ENCODE peak calls at places on chromosomes 5 and 9, in six cellular contexts. Y, B, X, M, W and I are unnamed samples.

GRCh38 chr9:81557957-81558791 is 131.2 kb downstream of the TLE1 start:
- DNase-seq in X (peak), W (no peak), B (no peak), Y (no peak), M (no peak), I (peak)

GRCh38 chr5:115262066-115262404 is 642 bp downstream of the PGGT1B start:
- DNase-seq in W (no peak), Y (no peak), M (no peak), B (no peak), X (peak), I (peak)

GRCh38 chr9:77433675-77434445 is 214.3 kb downstream of the GNA14 start:
- DNase-seq in M (no peak), W (no peak), Y (peak), B (peak), X (peak), I (peak)

GRCh38 chr5:124732349-124732875 is 14.0 kb downstream of the ZNF608 start:
- DNase-seq in M (no peak), W (no peak), B (no peak), X (no peak), Y (no peak), I (no peak)

GRCh38 chr5:57416246-57416996 is 66.2 kb downstream of the ACTBL2 start:
- DNase-seq in B (no peak), M (no peak), Y (no peak), X (peak), W (no peak), I (no peak)

GRCh38 chr5:112848116-112848811 is 12.8 kb upstream of the SRP19 start:
- DNase-seq in W (peak), Y (peak), X (peak), M (no peak), B (no peak), I (peak)

GRCh38 chr9:95008151-95008771 is 281.8 kb downstream of the AOPEP start:
- DNase-seq in M (no peak), Y (no peak), X (peak), B (no peak), W (no peak), I (peak)

GRCh38 chr5:9572246-9572645 is 26.4 kb upstream of the SEMA5A start:
- DNase-seq in W (no peak), X (no peak), Y (no peak), B (no peak), M (no peak), I (no peak)

GRCh38 chr9:99037768-99038167 is 67.1 kb upstream of the TGFBR1 start:
- DNase-seq in M (no peak), B (no peak), W (no peak), Y (no peak), X (no peak), I (no peak)

GRCh38 chr5:97094579-97095317 is 47.7 kb downstream of the LIX1 start:
- DNase-seq in X (no peak), M (no peak), B (no peak), W (no peak), Y (no peak), I (no peak)

DNA sequence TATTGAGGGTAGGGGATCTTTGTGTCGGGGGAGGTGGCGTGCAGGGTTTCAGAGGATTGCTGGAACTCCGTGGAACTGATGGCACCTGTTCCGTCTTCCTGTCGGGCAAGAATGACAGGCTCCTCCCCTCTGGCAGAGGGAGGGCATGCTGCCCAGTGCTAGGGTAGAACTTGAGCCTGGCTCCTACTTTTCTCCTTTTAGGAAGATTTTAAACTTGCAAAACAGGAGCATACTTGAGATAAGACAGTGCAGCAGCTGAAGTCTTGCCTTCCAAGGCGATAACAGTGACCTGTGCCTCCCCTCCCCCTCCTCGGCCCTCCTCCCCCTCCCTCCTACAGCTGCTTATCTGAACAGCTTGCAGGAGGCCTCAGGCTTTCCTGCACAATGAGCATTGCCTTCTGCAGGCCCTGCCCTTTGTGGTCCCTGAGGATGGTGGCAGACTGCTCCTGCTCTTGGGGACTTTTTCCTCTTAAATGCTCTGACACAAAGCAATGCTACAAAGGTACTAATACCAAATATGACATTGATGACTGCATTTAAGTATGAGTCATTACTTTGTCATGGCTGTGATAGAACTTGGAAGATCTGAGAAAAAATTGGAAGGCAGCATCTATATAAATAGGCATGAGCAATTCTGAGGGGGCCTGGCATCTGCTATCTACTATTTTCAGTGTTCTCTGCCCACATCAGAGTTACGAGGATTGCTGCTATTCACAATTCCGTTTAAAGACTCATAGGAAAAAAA is 1.9 kb downstream of the GADD45G start:
- DNase-seq in W (no peak), X (no peak), M (peak), Y (peak), B (peak), I (peak)
- H3K4me3 ChIP-seq in W (peak), X (no peak), M (peak), Y (no peak), B (peak), I (peak)

GRCh38 chr9:90259302-90260246 is 383.1 kb downstream of the DIRAS2 start:
- DNase-seq in W (no peak), M (no peak), B (no peak), Y (no peak), X (no peak), I (no peak)
- H3K4me3 ChIP-seq in W (no peak), M (no peak), B (no peak), Y (no peak), X (no peak), I (no peak)

DNA sequence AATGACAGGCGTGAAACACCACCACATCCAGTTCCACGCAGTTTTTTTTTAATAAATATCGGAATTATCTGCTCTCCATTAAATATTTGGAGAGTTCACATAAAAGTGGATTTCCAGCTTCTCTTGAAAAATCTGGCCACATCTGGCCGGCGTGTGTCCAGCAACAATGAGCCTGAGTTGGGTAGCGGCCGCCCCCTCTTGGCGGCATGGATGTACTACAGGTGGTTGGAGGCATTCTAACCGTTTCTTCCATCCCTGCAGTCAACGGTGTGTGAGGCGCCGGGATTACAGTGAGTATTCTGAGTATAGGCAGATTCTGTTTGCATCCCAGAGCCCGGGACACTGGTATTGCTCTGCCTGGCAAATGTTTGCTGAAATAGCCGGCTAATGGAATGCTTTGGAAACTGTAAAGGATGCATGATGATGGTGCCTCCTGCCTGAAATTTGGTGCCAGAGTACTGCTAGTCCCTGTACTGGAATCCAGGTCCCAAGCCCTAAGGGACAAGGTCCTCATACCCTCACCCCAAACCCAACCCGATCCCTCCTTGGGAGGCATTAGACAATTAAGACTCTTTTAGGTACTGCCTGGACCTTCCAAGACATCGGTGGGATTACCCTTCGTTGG is 13.6 kb upstream of the GM2A start:
- DNase-seq in Y (peak), M (peak), W (no peak), B (peak), X (peak), I (no peak)
- H3K4me3 ChIP-seq in Y (no peak), M (no peak), W (no peak), B (peak), X (no peak), I (no peak)

GRCh38 chr9:133459476-133460404 is at the start of gene CACFD1:
- DNase-seq in W (peak), B (peak), X (peak), Y (peak), M (peak), I (peak)

GRCh38 chr9:133457233-133457632 is 2.5 kb upstream of the CACFD1 start:
- DNase-seq in B (no peak), X (no peak), W (no peak), M (no peak), Y (no peak), I (no peak)

GRCh38 chr9:133457748-133458147 is 2.0 kb upstream of the CACFD1 start:
- DNase-seq in Y (no peak), B (no peak), M (no peak), W (no peak), X (no peak), I (no peak)

GRCh38 chr9:133460405-133461175 is 812 bp downstream of the CACFD1 start:
- DNase-seq in X (peak), M (no peak), Y (peak), B (no peak), W (no peak), I (peak)

DNA sequence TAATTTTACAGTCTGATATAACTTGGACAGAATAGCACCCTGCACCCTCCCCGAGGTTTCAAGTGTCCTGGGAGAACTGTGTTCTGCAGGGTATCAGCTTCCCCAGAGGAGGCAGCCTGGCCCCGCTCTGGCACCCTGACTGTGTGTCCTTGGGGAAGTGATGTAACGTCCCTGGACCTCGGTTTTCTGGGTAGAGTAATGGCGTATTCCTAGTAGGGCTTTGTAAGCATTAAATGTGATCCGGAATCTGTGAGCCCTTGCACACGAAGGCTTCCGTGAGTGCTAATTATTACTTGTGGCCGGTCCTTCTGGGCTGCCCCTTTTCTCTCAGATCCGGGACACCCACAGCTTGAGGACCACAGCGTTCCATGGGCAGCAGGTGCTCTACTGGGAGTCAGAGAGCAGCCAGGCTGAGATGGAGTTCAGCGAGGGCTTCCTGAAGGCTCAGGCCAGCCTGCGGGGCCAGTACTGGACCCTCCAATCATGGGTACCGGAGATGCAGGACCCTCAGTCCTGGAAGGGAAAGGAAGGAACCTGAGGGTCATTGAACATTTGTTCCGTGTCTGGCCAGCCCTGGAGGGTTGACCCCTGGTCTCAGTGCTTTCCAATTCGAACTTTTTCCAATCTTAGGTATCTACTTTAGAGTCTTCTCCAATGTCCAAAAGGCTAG is 1.0 kb upstream of the CACFD1 start:
- DNase-seq in X (no peak), B (no peak), W (no peak), M (no peak), Y (no peak), I (no peak)
- H3K4me3 ChIP-seq in X (no peak), B (peak), W (peak), M (peak), Y (peak), I (no peak)

DNA sequence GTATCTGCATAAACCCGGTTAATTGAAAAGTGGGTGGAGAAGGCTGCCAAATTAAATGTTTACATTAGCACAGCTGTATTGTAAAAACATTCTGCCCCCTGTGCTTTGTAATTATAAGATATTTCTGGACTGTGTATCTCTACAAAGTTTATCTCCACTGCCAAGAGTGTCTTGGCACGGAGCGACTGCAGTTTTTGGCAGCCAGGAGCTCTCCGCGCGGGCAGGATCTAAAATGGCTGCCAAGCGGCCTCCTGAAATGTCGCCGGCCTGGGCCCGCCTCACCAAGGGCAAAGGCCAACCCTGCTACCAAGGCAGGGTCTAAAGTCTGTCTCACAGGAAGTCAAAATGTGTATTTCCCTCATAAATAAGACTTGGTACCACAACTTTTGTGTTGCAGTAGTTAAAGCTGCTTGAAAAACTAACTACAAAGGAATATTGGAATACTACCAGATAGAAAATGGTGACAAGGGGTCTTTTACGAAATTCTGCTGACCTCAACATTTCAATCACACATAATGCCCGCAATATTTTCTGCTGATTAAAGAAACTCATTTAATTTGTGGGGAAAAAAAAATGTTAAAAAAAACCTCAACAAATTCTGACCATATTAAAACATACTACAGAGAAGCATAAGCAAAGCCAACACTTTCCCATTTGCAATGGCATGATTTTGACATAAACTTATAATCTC is 110.4 kb downstream of the NFIB start:
- DNase-seq in X (peak), M (no peak), W (no peak), Y (no peak), B (peak), I (no peak)
- H3K4me3 ChIP-seq in X (no peak), M (no peak), W (no peak), Y (no peak), B (peak), I (no peak)

GRCh38 chr5:154962494-154962893 is 21.6 kb downstream of the MRPL22 start:
- DNase-seq in X (peak), Y (no peak), B (no peak), M (no peak), W (no peak), I (peak)

GRCh38 chr5:154970759-154971158 is 29.9 kb downstream of the MRPL22 start:
- DNase-seq in W (no peak), B (no peak), X (peak), Y (no peak), M (no peak), I (peak)

GRCh38 chr5:154967419-154968024 is 26.6 kb downstream of the MRPL22 start:
- DNase-seq in X (peak), Y (no peak), B (no peak), W (no peak), M (no peak), I (peak)

GRCh38 chr5:154968953-154969352 is 28.1 kb downstream of the MRPL22 start:
- DNase-seq in B (no peak), M (no peak), X (no peak), Y (no peak), W (no peak), I (no peak)

DNA sequence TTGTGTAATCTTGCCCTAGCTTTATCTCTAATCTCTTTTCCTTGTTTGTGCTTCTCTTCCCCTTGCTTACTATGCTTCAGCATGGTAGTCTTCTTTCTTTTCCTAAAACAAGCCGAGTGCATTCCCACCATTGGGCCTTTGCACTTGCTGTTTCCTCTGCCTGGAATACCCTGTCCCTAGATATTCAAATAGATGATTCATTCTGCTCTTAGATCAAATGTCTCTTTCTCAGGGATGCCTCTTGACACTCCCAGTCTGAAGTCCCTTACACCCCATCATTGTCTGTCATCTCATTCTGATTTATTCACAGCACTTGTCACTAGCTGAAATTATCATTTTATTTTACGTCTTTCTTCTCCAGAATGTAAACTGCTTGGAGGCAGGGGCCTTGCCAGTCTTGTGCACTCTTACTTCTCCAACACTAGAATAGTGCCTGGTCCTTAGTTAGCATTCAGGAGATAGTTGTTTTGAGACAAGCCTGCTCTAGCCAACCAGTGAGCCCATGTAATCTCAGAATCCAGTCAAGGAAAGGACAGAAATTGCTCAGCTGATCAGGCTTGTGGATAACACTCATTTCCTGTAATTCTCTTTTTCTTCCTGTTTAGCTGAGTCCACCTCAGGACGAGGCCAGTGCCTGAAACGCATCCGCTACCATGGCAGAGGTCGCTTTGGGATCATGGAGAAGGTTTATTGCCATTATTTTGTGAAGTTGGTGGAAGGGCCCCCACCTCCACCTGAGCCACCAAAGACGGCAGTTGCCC is 25.4 kb downstream of the MRPL22 start:
- DNase-seq in X (no peak), W (no peak), B (no peak), Y (no peak), M (no peak), I (no peak)
- H3K4me3 ChIP-seq in X (no peak), W (no peak), B (peak), Y (no peak), M (no peak), I (no peak)

GRCh38 chr5:68272289-68272688 is 56.7 kb downstream of the PIK3R1 start:
- DNase-seq in B (no peak), X (peak), M (no peak), W (no peak), Y (no peak), I (no peak)

GRCh38 chr5:68270576-68270975 is 55.0 kb downstream of the PIK3R1 start:
- DNase-seq in W (no peak), Y (no peak), X (no peak), M (no peak), B (no peak), I (no peak)

GRCh38 chr5:68269820-68270219 is 54.3 kb downstream of the PIK3R1 start:
- DNase-seq in Y (no peak), B (no peak), W (no peak), M (no peak), X (no peak), I (no peak)

GRCh38 chr5:68268363-68269130 is 53.0 kb downstream of the PIK3R1 start:
- DNase-seq in X (no peak), B (no peak), Y (no peak), W (no peak), M (no peak), I (no peak)

GRCh38 chr5:68271124-68271523 is 55.6 kb downstream of the PIK3R1 start:
- DNase-seq in M (no peak), Y (no peak), B (no peak), W (no peak), X (no peak), I (no peak)
- H3K4me3 ChIP-seq in M (no peak), Y (no peak), B (no peak), W (no peak), X (no peak), I (no peak)

GRCh38 chr5:67149933-67150523 is 46.6 kb downstream of the CD180 start:
- DNase-seq in M (no peak), Y (no peak), W (no peak), X (peak), B (no peak), I (no peak)

GRCh38 chr5:67146574-67146973 is 50.0 kb downstream of the CD180 start:
- DNase-seq in X (no peak), Y (no peak), W (no peak), M (no peak), B (no peak), I (no peak)

GRCh38 chr5:67147768-67148167 is 48.8 kb downstream of the CD180 start:
- DNase-seq in X (peak), M (no peak), Y (no peak), B (no peak), W (no peak), I (no peak)

GRCh38 chr5:67146981-67147380 is 49.6 kb downstream of the CD180 start:
- DNase-seq in B (no peak), W (no peak), X (no peak), Y (no peak), M (no peak), I (no peak)

GRCh38 chr5:67149057-67149634 is 47.5 kb downstream of the CD180 start:
- DNase-seq in M (no peak), Y (no peak), X (no peak), B (no peak), W (no peak), I (no peak)
- H3K4me3 ChIP-seq in M (no peak), Y (no peak), X (no peak), B (peak), W (no peak), I (no peak)

GRCh38 chr9:116087246-116087645 is 66.3 kb upstream of the PAPPA start:
- DNase-seq in W (no peak), X (peak), M (no peak), B (peak), Y (no peak), I (peak)
- H3K4me3 ChIP-seq in W (no peak), X (no peak), M (no peak), B (no peak), Y (no peak), I (no peak)

GRCh38 chr5:138952962-138953361 is 77.8 kb upstream of the LRRTM2 start:
- DNase-seq in Y (no peak), M (no peak), W (no peak), B (no peak), X (no peak), I (no peak)

GRCh38 chr5:138951986-138952735 is 77.0 kb upstream of the LRRTM2 start:
- DNase-seq in X (no peak), Y (no peak), W (no peak), B (no peak), M (no peak), I (no peak)

GRCh38 chr5:138954257-138955012 is 79.3 kb upstream of the LRRTM2 start:
- DNase-seq in W (no peak), M (no peak), Y (no peak), B (no peak), X (no peak), I (no peak)

GRCh38 chr5:138955013-138955660 is 80.0 kb upstream of the LRRTM2 start:
- DNase-seq in Y (no peak), M (no peak), X (no peak), W (no peak), B (no peak), I (no peak)

GRCh38 chr5:138953370-138954256 is 78.5 kb upstream of the LRRTM2 start:
- DNase-seq in X (peak), Y (no peak), B (peak), W (no peak), M (no peak), I (peak)
- H3K4me3 ChIP-seq in X (no peak), Y (no peak), B (no peak), W (no peak), M (no peak), I (no peak)